ENCODE peak calls at places on chromosomes 5 and 9, in eight cellular contexts. A is naive thymus-derived CD4-positive, alpha-beta T cell; Y is stomach; G is neural progenitor cell; P is astrocyte; W is left lung; L is PC-3; D is heart right ventricle. E is an unnamed sample.
A peak's percentile ranks its signal among the peaks of the same experiment; 100 is the strongest.

GRCh38 chr5:94725142-94725541 is 106.7 kb downstream of the SLF1 start:
- DNase-seq in A (no peak), Y (no peak), G (no peak), P (no peak), W (no peak), L (no peak), D (no peak), E (no peak)

GRCh38 chr9:27924502-27924901 is 351.2 kb upstream of the C9orf72 start:
- DNase-seq in A (no peak), Y (no peak), G (no peak), P (no peak), W (no peak), L (peak; percentile 13), D (no peak), E (no peak)

GRCh38 chr9:108108802-108109448 is 619.4 kb upstream of the KLF4 start:
- DNase-seq in A (no peak), Y (no peak), G (no peak), P (peak; percentile 69), W (no peak), L (peak; percentile 5), D (no peak), E (no peak)

GRCh38 chr5:178625679-178626483 is 969 bp downstream of the CLK4 start:
- DNase-seq in A (no peak), Y (no peak), G (no peak), P (peak; percentile 46), W (no peak), L (peak; percentile 32), D (no peak), E (no peak)

GRCh38 chr9:995192-995591 is 18.7 kb downstream of the DMRT3 start:
- DNase-seq in A (no peak), Y (no peak), G (no peak), P (peak; percentile 4), W (no peak), L (peak; percentile 54), D (no peak), E (no peak)

GRCh38 chr5:134714537-134714936 is 23.8 kb upstream of the CAMLG start:
- DNase-seq in A (no peak), Y (no peak), G (no peak), P (no peak), W (no peak), L (no peak), D (no peak), E (no peak)

GRCh38 chr9:69044226-69045219 is 9.0 kb downstream of the FXN start:
- DNase-seq in A (no peak), Y (no peak), G (peak; percentile 26), P (peak; percentile 45), W (no peak), L (peak; percentile 7), D (no peak), E (no peak)

GRCh38 chr5:138469540-138470321 is 4.5 kb downstream of the EGR1 start:
- DNase-seq in A (no peak), Y (peak; percentile 55), G (peak; percentile 55), P (peak; percentile 91), W (no peak), L (no peak), D (peak; percentile 47), E (no peak)

GRCh38 chr5:151344088-151344487 is 3.3 kb downstream of the SLC36A2 start:
- DNase-seq in A (no peak), Y (no peak), G (no peak), P (no peak), W (no peak), L (no peak), D (no peak), E (no peak)

GRCh38 chr9:26262431-26262830 is 584.2 kb upstream of the TUSC1 start:
- DNase-seq in A (no peak), Y (no peak), G (no peak), P (no peak), W (no peak), L (peak; percentile 35), D (no peak), E (no peak)

GRCh38 chr9:27703591-27703990 is 130.3 kb upstream of the C9orf72 start:
- DNase-seq in A (no peak), Y (no peak), G (no peak), P (no peak), W (no peak), L (no peak), D (no peak), E (no peak)

GRCh38 chr9:69379250-69379982 is 54.4 kb downstream of the ENTREP1 start:
- DNase-seq in A (no peak), Y (no peak), G (no peak), P (peak; percentile 63), W (no peak), L (peak; percentile 79), D (peak; percentile 53), E (no peak)

GRCh38 chr9:130112244-130113151 is 58.8 kb downstream of the GPR107 start:
- DNase-seq in A (no peak), Y (no peak), G (no peak), P (peak; percentile 21), W (no peak), L (no peak), D (no peak), E (no peak)

GRCh38 chr9:93567271-93567959 is 9.0 kb upstream of the PHF2 start:
- DNase-seq in A (peak; percentile 19), Y (no peak), G (peak; percentile 39), P (no peak), W (no peak), L (no peak), D (no peak), E (peak; percentile 10)

GRCh38 chr9:21331676-21332402 is 3.4 kb downstream of the KLHL9 start:
- DNase-seq in A (no peak), Y (no peak), G (no peak), P (no peak), W (no peak), L (no peak), D (no peak), E (no peak)
- H3K36me3 ChIP-seq in A (peaks cover 7% of the 10 kb centered on the region), Y (no peaks in the 10 kb centered on the region), G (no peaks in the 10 kb centered on the region), P (peaks cover 5% of the 10 kb centered on the region), W (peaks cover 7% of the 10 kb centered on the region), L (peaks cover 3% of the 10 kb centered on the region), D (peaks cover 38% of the 10 kb centered on the region), E (peaks cover 21% of the 10 kb centered on the region)

GRCh38 chr5:172799416-172799815 is 28.4 kb upstream of the DUSP1 start:
- DNase-seq in A (no peak), Y (no peak), G (no peak), P (no peak), W (no peak), L (no peak), D (no peak), E (no peak)

GRCh38 chr5:172800088-172800551 is 29.1 kb upstream of the DUSP1 start:
- DNase-seq in A (no peak), Y (peak; percentile 58), G (no peak), P (peak; percentile 90), W (peak; percentile 92), L (peak; percentile 64), D (peak; percentile 58), E (no peak)

GRCh38 chr5:172802585-172803176 is 31.4 kb upstream of the ERGIC1 start:
- DNase-seq in A (no peak), Y (no peak), G (no peak), P (peak; percentile 72), W (no peak), L (peak; percentile 69), D (no peak), E (no peak)

GRCh38 chr5:172801184-172801671 is 30.2 kb upstream of the DUSP1 start:
- DNase-seq in A (no peak), Y (no peak), G (no peak), P (peak; percentile 97), W (no peak), L (peak; percentile 87), D (no peak), E (no peak)

DNA sequence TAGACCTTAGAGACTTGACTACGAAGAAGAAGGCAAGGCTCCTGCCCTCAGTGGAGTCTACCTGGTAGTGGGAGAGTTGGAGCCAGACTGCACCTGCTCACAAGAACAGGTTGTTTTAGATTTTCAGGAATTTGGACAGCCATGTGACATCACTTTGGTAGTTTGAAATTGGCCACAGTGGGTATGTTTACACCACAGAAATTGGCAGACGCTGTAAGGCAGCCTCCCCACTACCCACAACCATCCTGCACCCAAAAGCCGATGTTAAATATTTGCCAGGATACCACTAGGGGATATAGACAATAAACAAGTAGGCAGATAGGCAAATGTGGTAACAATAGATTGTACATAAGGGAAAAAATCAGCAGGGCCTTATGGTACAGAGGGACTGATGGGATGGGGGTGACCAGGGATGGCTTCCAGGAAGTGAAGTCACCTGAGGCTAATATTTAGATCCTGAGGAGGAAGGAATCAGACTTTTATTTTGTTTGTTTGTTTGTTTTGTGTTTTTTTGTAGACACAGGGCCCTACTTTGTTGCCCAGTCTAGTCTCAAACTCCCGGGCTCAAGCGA is 31.1 kb upstream of the DUSP1 start:
- DNase-seq in A (no peak), Y (no peak), G (no peak), P (no peak), W (no peak), L (no peak), D (no peak), E (no peak)
- H3K27ac ChIP-seq in A (no peak overlapping the region), Y (peak overlapping the region; percentile 82), G (no peak overlapping the region), P (peak overlapping the region; percentile 86), W (no peak overlapping the region), L (peak overlapping the region; percentile 94), D (no peak overlapping the region), E (no peak overlapping the region)

GRCh38 chr9:132876849-132877248 is 1.2 kb downstream of the AK8 start:
- DNase-seq in A (no peak), Y (no peak), G (no peak), P (no peak), W (no peak), L (no peak), D (no peak), E (no peak)

GRCh38 chr9:132877447-132877817 is 652 bp downstream of the AK8 start:
- DNase-seq in A (no peak), Y (no peak), G (no peak), P (no peak), W (no peak), L (no peak), D (no peak), E (no peak)

GRCh38 chr9:132877818-132878694 is at the start of gene AK8:
- DNase-seq in A (peak; percentile 80), Y (peak; percentile 78), G (peak; percentile 94), P (peak; percentile 47), W (peak; percentile 64), L (peak; percentile 72), D (peak; percentile 62), E (peak; percentile 79)

GRCh38 chr9:132873403-132873802 is 4.7 kb downstream of the AK8 start:
- DNase-seq in A (no peak), Y (no peak), G (no peak), P (no peak), W (no peak), L (no peak), D (no peak), E (no peak)

DNA sequence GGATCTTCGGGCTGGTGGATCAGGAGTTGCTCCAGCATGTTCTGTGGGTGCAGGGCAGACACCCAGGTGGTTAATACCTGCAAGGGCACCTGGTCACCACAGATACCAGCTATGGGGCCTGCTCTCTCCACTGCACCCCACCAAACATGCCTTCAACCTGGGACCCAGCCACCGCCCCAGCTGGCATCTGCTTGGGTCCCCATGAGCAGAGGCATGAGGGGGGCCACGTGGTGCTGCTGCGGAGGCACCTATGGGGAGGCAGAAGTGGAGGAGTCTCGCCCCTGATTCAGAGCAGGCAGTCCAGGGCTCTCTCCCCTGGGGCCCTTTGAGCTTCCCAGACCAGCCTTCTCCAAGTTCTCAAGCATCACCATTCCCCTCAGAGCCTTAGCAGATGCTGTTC is 2.9 kb downstream of the AK8 start:
- DNase-seq in A (no peak), Y (no peak), G (no peak), P (no peak), W (no peak), L (no peak), D (no peak), E (no peak)
- H3K4me3 ChIP-seq in A (no peak overlapping the region), Y (no peak overlapping the region), G (no peak overlapping the region), P (no peak overlapping the region), W (no peak overlapping the region), L (no peak overlapping the region), D (no peak overlapping the region), E (no peak overlapping the region)

GRCh38 chr9:35102769-35103659 is at the start of gene STOML2:
- DNase-seq in A (peak; percentile 93), Y (peak; percentile 95), G (peak; percentile 98), P (peak; percentile 95), W (peak; percentile 95), L (peak; percentile 89), D (peak; percentile 96), E (peak; percentile 97)
- H3K36me3 ChIP-seq in A (peaks cover 40% of the 10 kb centered on the region), Y (peaks cover 63% of the 10 kb centered on the region), G (no peaks in the 10 kb centered on the region), P (peaks cover 39% of the 10 kb centered on the region), W (peaks cover 71% of the 10 kb centered on the region), L (peaks cover 3% of the 10 kb centered on the region), D (peaks cover 69% of the 10 kb centered on the region), E (peaks cover 34% of the 10 kb centered on the region)

E was measured in CD4-positive, CD25-positive, alpha-beta regulatory T cell.